ENCODE peak calls at places on chromosomes 13 and 19, in six cellular contexts. H is AG10803, G is upper lobe of right lung, W is astrocyte of the spinal cord, O is lower lobe of right lung, I is cardiac muscle cell. N is an unnamed sample.
A peak's percentile ranks its signal among the peaks of the same experiment; 100 is the strongest.

GRCh38 chr19:38617764-38618589 is at the start of gene MAP4K1:
- DNase-seq in G (peak; percentile 74), O (peak; percentile 67), W (no peak), I (no peak), H (no peak), N (no peak)

GRCh38 chr13:30255696-30256095 is 51.7 kb downstream of the KATNAL1 start:
- DNase-seq in G (no peak), I (no peak), H (no peak), W (no peak), O (no peak), N (peak; percentile 34)

GRCh38 chr13:66563076-66563475 is 667.1 kb downstream of the PCDH9 start:
- DNase-seq in I (no peak), W (peak; percentile 17), O (no peak), H (no peak), G (no peak), N (no peak)

GRCh38 chr19:42325896-42326771 is 699 bp downstream of the MEGF8 start:
- DNase-seq in I (peak; percentile 46), O (no peak), G (no peak), W (no peak), H (no peak), N (no peak)

GRCh38 chr19:34350161-34350561 is 14.8 kb upstream of the GPI start:
- DNase-seq in G (no peak), O (no peak), W (no peak), H (peak; percentile 39), I (no peak), N (no peak)

GRCh38 chr19:35086455-35086854 is 29.2 kb upstream of the FXYD3 start:
- DNase-seq in I (no peak), H (no peak), O (no peak), G (no peak), W (no peak), N (no peak)

GRCh38 chr13:31236211-31236786 is 36.5 kb downstream of the B3GLCT start:
- DNase-seq in I (peak; percentile 40), W (peak; percentile 54), H (peak; percentile 69), O (no peak), G (no peak), N (peak; percentile 68)

GRCh38 chr13:30916991-30917390 is 10.9 kb downstream of the MEDAG start:
- DNase-seq in G (no peak), O (no peak), I (no peak), H (no peak), W (no peak), N (no peak)

GRCh38 chr13:28655566-28655965 is 3.4 kb upstream of the POMP start:
- DNase-seq in I (no peak), O (no peak), H (peak; percentile 85), G (no peak), W (peak; percentile 18), N (peak; percentile 66)

GRCh38 chr13:113628291-113629270 is 29.4 kb downstream of the ATP4B start:
- DNase-seq in O (peak; percentile 42), I (no peak), H (no peak), G (no peak), W (no peak), N (no peak)
- H3K4me3 ChIP-seq in O (no peak overlapping the region), I (no peak overlapping the region), H (no peak overlapping the region), G (no peak overlapping the region), W (no peak overlapping the region), N (no peak overlapping the region)

DNA sequence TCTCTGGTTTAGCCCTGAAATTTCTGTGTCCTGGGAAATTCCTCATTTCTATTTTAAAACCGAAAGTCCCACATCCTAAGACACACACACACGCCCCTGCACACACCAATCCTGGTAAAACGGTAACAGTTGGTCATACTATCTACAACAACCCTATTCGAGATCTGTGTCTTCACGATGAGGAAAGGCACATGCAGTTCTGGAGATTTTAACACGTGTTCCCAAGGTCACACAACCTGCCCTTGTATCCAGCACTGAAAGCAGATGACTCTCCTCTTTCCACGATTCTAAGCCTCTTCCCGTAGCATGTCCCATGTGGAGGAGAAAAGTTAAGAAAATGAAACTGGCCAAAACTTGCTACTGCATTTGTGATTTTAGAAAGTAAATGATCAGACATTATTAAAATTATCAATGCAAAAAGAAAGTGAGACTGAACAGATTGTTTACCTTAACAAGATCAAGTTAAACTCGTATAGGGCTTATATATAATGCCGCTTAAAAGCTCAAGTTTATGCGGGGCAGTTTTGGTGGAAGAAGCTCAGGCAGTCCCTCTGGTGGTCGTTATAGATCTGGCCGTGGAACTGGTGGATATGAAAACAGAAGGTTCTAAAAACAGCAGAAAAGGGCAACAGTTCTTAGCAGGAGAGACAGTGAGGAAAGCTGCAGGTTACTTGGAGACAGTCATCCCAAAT is 32.7 kb downstream of the VSTM1 start:
- DNase-seq in W (no peak), G (no peak), I (peak; percentile 29), O (no peak), H (peak; percentile 27), N (peak; percentile 51)
- TF ChIP-seq CTCF in W (peak; percentile 54), G (peak; percentile 35), I (peak; percentile 60), O (peak; percentile 26), H (peak; percentile 67), N (peak; percentile 77)

GRCh38 chr13:112225429-112226090 is 150.6 kb upstream of the SPACA7 start:
- DNase-seq in I (no peak), H (no peak), W (no peak), O (no peak), G (peak; percentile 3), N (no peak)

GRCh38 chr13:112220296-112220875 is 153.4 kb downstream of the SOX1 start:
- DNase-seq in O (no peak), H (no peak), I (no peak), G (no peak), W (no peak), N (no peak)

GRCh38 chr13:112219753-112220152 is 152.8 kb downstream of the SOX1 start:
- DNase-seq in H (no peak), O (no peak), W (no peak), I (no peak), G (no peak), N (no peak)

GRCh38 chr13:112220925-112221324 is 154.0 kb downstream of the SOX1 start:
- DNase-seq in O (no peak), G (no peak), I (no peak), H (no peak), W (no peak), N (no peak)

GRCh38 chr13:112222971-112223370 is 153.2 kb upstream of the SPACA7 start:
- DNase-seq in O (no peak), W (no peak), G (peak; percentile 49), I (no peak), H (no peak), N (no peak)
- H3K4me3 ChIP-seq in O (no peak overlapping the region), W (no peak overlapping the region), G (no peak overlapping the region), I (no peak overlapping the region), H (no peak overlapping the region), N (no peak overlapping the region)

GRCh38 chr19:19475845-19476828 is 39.2 kb downstream of the TSSK6 start:
- DNase-seq in I (peak; percentile 55), H (no peak), O (no peak), W (peak; percentile 35), G (no peak), N (peak; percentile 52)
- TF ChIP-seq CTCF in I (peak; percentile 49), H (peak; percentile 50), O (peak; percentile 35), W (peak; percentile 62), G (peak; percentile 36), N (peak; percentile 66)

GRCh38 chr13:106533101-106533939 is 2.1 kb downstream of the EFNB2 start:
- DNase-seq in I (peak; percentile 92), G (peak; percentile 93), O (peak; percentile 89), W (peak; percentile 85), H (peak; percentile 78), N (peak; percentile 76)
- H3K4me3 ChIP-seq in I (peak overlapping the region; percentile 88), G (peak overlapping the region; percentile 62), O (peak overlapping the region; percentile 88), W (peak overlapping the region; percentile 87), H (peak overlapping the region; percentile 84), N (peak overlapping the region; percentile 75)

GRCh38 chr19:37403403-37403802 is 32.5 kb downstream of the ZNF527 start:
- DNase-seq in O (no peak), H (no peak), W (no peak), I (no peak), G (no peak), N (no peak)
- TF ChIP-seq CTCF in O (no peak), H (no peak), W (no peak), I (no peak), G (no peak), N (no peak)

N was measured in fibroblast of the aortic adventitia.